ENCODE peak calls at places on chromosomes 7 and 10, in ten cellular contexts. Q is PC-3; Y is tibial nerve; G is upper lobe of right lung; X is sigmoid colon; C is aorta; I is PC-9; D is naive thymus-derived CD4-positive, alpha-beta T cell; N is tibial artery; E is endothelial cell of umbilical vein. T is an unnamed sample.

GRCh38 chr10:129085821-129086220 is 381.2 kb upstream of the MGMT start:
- DNase-seq in Q (no peak), Y (no peak), G (no peak), X (no peak), C (no peak), I (no peak), D (no peak), N (no peak), E (no peak), T (no peak)

GRCh38 chr7:17773289-17773626 is 167.0 kb downstream of the SNX13 start:
- DNase-seq in Q (peak; percentile 76), Y (no peak), G (no peak), X (no peak), C (no peak), I (peak; percentile 87), D (no peak), N (no peak), E (no peak), T (no peak)

GRCh38 chr7:130598056-130598455 is 70.5 kb downstream of the COPG2 start:
- DNase-seq in Q (peak; percentile 6), Y (no peak), G (no peak), X (no peak), C (no peak), I (no peak), D (no peak), N (no peak), E (no peak), T (no peak)

GRCh38 chr7:46759711-46760480 is 822.0 kb downstream of the TNS3 start:
- DNase-seq in Q (peak; percentile 13), Y (no peak), G (no peak), X (no peak), C (no peak), I (no peak), D (no peak), N (no peak), E (peak; percentile 58), T (no peak)

GRCh38 chr10:130167193-130167592 is 31.0 kb downstream of the GLRX3 start:
- DNase-seq in Q (no peak), Y (no peak), G (no peak), X (no peak), C (no peak), I (no peak), D (no peak), N (no peak), E (no peak), T (no peak)

GRCh38 chr10:60883187-60883586 is 60.8 kb downstream of the RHOBTB1 start:
- DNase-seq in Q (peak; percentile 82), Y (no peak), G (no peak), X (no peak), C (no peak), I (no peak), D (no peak), N (no peak), E (peak; percentile 61), T (no peak)

GRCh38 chr10:97406064-97406463 is 4.9 kb upstream of the RRP12 start:
- DNase-seq in Q (no peak), Y (no peak), G (no peak), X (no peak), C (no peak), I (no peak), D (no peak), N (no peak), E (no peak), T (no peak)

GRCh38 chr7:27147211-27148030 is at the start of gene HOXA6:
- DNase-seq in Q (peak; percentile 74), Y (peak; percentile 68), G (peak; percentile 67), X (peak; percentile 89), C (peak; percentile 92), I (peak; percentile 48), D (no peak), N (peak; percentile 88), E (peak; percentile 76), T (peak; percentile 46)

GRCh38 chr7:150852371-150852905 is at the start of gene AOC1:
- DNase-seq in Q (no peak), Y (no peak), G (no peak), X (peak; percentile 47), C (peak; percentile 46), I (peak; percentile 59), D (no peak), N (no peak), E (no peak), T (peak; percentile 41)

GRCh38 chr7:151877911-151878835 is 1.3 kb upstream of the PRKAG2 start:
- DNase-seq in Q (no peak), Y (no peak), G (no peak), X (no peak), C (peak; percentile 76), I (no peak), D (no peak), N (no peak), E (no peak), T (peak; percentile 14)

GRCh38 chr10:131176907-131177306 is 134.6 kb downstream of the TCERG1L start:
- DNase-seq in Q (no peak), Y (no peak), G (no peak), X (no peak), C (no peak), I (no peak), D (no peak), N (no peak), E (no peak), T (no peak)
- H3K9me3 ChIP-seq in Q (no peaks in the 10 kb centered on the region), Y (no peaks in the 10 kb centered on the region), G (no peaks in the 10 kb centered on the region), X (no peaks in the 10 kb centered on the region), C (no peaks in the 10 kb centered on the region), I (no peaks in the 10 kb centered on the region), D (no peaks in the 10 kb centered on the region), N (no peaks in the 10 kb centered on the region), E (peaks cover 21% of the 10 kb centered on the region), T (no peaks in the 10 kb centered on the region)

DNA sequence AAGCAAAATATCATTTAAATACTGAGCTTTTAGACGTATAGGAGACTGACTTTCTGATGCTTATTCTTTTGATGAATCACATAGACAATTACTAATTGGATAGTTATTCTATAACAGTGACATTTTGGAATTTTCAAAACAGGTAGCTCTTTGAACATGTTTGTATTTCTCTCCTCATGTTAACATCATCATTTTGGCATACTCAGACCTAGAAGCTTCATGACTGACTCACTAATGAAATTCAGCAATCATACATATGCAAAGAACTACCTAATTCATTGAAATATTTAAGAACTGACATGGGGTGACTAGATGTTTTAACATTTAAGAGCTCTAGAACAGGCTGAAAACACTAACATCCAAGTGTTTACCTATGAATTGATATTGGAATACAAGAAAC is 192.3 kb downstream of the VTI1A start:
- DNase-seq in Q (peak; percentile 56), Y (no peak), G (no peak), X (no peak), C (no peak), I (no peak), D (no peak), N (no peak), E (no peak), T (no peak)
- H3K27ac ChIP-seq in Q (no peak overlapping the region), Y (no peak overlapping the region), G (no peak overlapping the region), X (no peak overlapping the region), C (no peak overlapping the region), I (no peak overlapping the region), D (no peak overlapping the region), N (no peak overlapping the region), E (no peak overlapping the region), T (no peak overlapping the region)

DNA sequence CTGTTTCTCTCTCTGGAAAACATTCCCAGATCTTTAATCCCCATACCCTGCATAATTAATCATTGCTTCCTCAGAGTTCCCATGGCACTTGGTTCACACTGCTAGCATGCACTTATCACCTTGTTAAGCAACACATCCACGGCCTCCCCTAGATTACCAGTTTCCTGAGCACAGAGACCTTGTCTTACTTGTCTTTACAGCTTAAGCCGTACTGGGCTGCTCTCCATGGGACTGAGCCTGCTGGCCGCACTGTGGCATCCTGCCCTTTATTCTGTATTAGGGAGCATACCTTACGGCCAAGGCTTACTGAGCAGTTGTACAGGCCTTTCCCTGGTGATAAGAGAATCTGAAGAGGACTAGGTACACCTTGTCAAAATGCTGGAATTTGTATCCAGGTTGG is 190.2 kb downstream of the REEP3 start:
- DNase-seq in Q (peak; percentile 30), Y (no peak), G (no peak), X (no peak), C (no peak), I (no peak), D (no peak), N (peak; percentile 78), E (peak; percentile 59), T (peak; percentile 27)
- H3K4me1 ChIP-seq in Q (peaks cover 57% of the 10 kb centered on the region), Y (peaks cover 49% of the 10 kb centered on the region), G (peaks cover 45% of the 10 kb centered on the region), X (peaks cover 48% of the 10 kb centered on the region), C (peaks cover 12% of the 10 kb centered on the region), I (peaks cover 46% of the 10 kb centered on the region), D (no peaks in the 10 kb centered on the region), N (peaks cover 50% of the 10 kb centered on the region), E (peaks cover 55% of the 10 kb centered on the region), T (peaks cover 56% of the 10 kb centered on the region)

DNA sequence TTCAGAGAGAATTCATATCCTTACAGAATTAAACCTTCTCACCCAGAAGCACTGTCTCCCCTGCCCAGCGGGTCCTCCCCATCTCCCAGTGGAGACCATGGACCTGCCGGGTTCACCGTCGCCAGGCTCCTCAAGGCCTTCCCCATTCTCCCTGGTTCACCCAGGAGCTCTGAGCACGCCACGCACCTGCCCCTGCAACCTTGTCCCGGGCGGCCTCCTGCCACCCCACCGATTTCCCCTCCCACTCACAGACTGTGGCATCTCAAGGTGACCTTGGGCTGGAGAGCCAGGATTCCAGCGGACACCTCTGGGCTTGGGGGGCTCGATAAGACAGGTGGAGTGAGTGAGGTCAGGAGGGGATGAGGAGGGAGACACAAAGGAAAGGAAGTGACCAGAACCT is 135.3 kb downstream of the PTPRN2 start:
- DNase-seq in Q (no peak), Y (no peak), G (no peak), X (no peak), C (no peak), I (no peak), D (no peak), N (peak; percentile 16), E (no peak), T (no peak)
- H3K9me3 ChIP-seq in Q (no peaks in the 10 kb centered on the region), Y (peaks cover 10% of the 10 kb centered on the region), G (no peaks in the 10 kb centered on the region), X (no peaks in the 10 kb centered on the region), C (peaks cover 3% of the 10 kb centered on the region), I (no peaks in the 10 kb centered on the region), D (no peaks in the 10 kb centered on the region), N (no peaks in the 10 kb centered on the region), E (peaks cover 7% of the 10 kb centered on the region), T (no peaks in the 10 kb centered on the region)

T was measured in left lung.